ENCODE peak calls at places on chromosomes 2 and 18, in seven cellular contexts. M, Q, H, S, A, Y and U are unnamed samples.

GRCh38 chr2:51998890-51999289 is 967.0 kb upstream of the NRXN1 start:
- DNase-seq in A (no peak), M (no peak), Q (no peak), H (no peak), S (no peak), Y (no peak), U (no peak)

GRCh38 chr2:233846387-233847247 is 7.7 kb downstream of the HJURP start:
- DNase-seq in A (no peak), H (no peak), Y (no peak), Q (no peak), S (no peak), M (no peak), U (no peak)

GRCh38 chr2:9946076-9946475 is 5.4 kb upstream of the GRHL1 start:
- DNase-seq in A (no peak), M (no peak), S (no peak), H (no peak), Y (no peak), Q (no peak), U (no peak)

GRCh38 chr18:60146220-60146960 is 226.2 kb downstream of the MC4R start:
- DNase-seq in A (no peak), S (no peak), Y (peak), H (no peak), M (no peak), Q (no peak), U (peak)

GRCh38 chr2:100857915-100858314 is 38.0 kb downstream of the NPAS2 start:
- DNase-seq in S (no peak), A (no peak), M (no peak), H (peak), Y (peak), Q (peak), U (no peak)

GRCh38 chr2:18104583-18105224 is 226.2 kb downstream of the KCNS3 start:
- DNase-seq in H (no peak), A (no peak), S (peak), Y (no peak), Q (no peak), M (peak), U (no peak)

GRCh38 chr2:199384043-199384442 is 73.7 kb downstream of the SATB2 start:
- DNase-seq in H (no peak), Y (no peak), M (no peak), A (no peak), S (no peak), Q (no peak), U (no peak)

GRCh38 chr2:196206804-196207203 is 35.4 kb upstream of the STK17B start:
- DNase-seq in Q (no peak), Y (no peak), M (no peak), S (peak), H (no peak), A (no peak), U (no peak)

GRCh38 chr2:217622205-217622621 is 380.6 kb downstream of the TNS1 start:
- DNase-seq in Y (peak), S (peak), Q (peak), H (peak), M (peak), A (peak), U (peak)

GRCh38 chr2:26542194-26542455 is 64.2 kb upstream of the OTOF start:
- DNase-seq in Q (no peak), A (no peak), M (no peak), H (no peak), Y (no peak), S (no peak), U (no peak)

GRCh38 chr2:111219285-111219684 is 98.6 kb downstream of the BCL2L11 start:
- DNase-seq in A (no peak), S (no peak), M (no peak), Q (no peak), H (no peak), Y (no peak), U (no peak)

GRCh38 chr2:27249891-27250651 is 12.8 kb downstream of the SLC30A3 start:
- DNase-seq in A (peak), H (peak), M (peak), S (peak), Y (peak), Q (peak), U (peak)

GRCh38 chr2:5176764-5177163 is 515.4 kb upstream of the SOX11 start:
- DNase-seq in A (no peak), H (peak), M (no peak), Y (no peak), S (no peak), Q (no peak), U (no peak)

GRCh38 chr2:82256983-82257382 is 1952.4 kb upstream of the LRRTM1 start:
- DNase-seq in Q (no peak), Y (no peak), M (no peak), A (no peak), H (no peak), S (no peak), U (no peak)

GRCh38 chr2:20471902-20472559 is 25.2 kb downstream of the RHOB start:
- DNase-seq in A (no peak), Q (no peak), S (no peak), M (no peak), H (no peak), Y (no peak), U (no peak)

GRCh38 chr2:178895872-178896271 is 88.6 kb upstream of the TTN start:
- DNase-seq in Q (no peak), A (no peak), M (no peak), Y (no peak), S (no peak), H (no peak), U (peak)

GRCh38 chr18:76896677-76897076 is 74.3 kb downstream of the ZNF236 start:
- DNase-seq in Y (no peak), A (no peak), M (no peak), H (no peak), S (no peak), Q (no peak), U (no peak)

GRCh38 chr18:58992301-58993231 is 127.9 kb downstream of the ZNF532 start:
- DNase-seq in Y (no peak), A (no peak), M (no peak), H (no peak), S (no peak), Q (no peak), U (no peak)

GRCh38 chr2:182134201-182134600 is 148.5 kb downstream of the PPP1R1C start:
- DNase-seq in Y (no peak), M (no peak), Q (no peak), A (no peak), H (no peak), S (no peak), U (no peak)

GRCh38 chr18:34633368-34633767 is 76.7 kb upstream of the DTNA start:
- DNase-seq in H (no peak), M (no peak), S (no peak), Q (no peak), Y (no peak), A (no peak), U (no peak)

GRCh38 chr2:47288864-47289263 is 114.1 kb upstream of the MSH2 start:
- DNase-seq in H (no peak), A (no peak), Q (peak), Y (peak), M (no peak), S (no peak), U (peak)

GRCh38 chr18:57527479-57528237 is 58.8 kb downstream of the FECH start:
- DNase-seq in M (no peak), S (no peak), A (no peak), Q (no peak), Y (no peak), H (no peak), U (no peak)

GRCh38 chr2:179180242-179180641 is 84.4 kb downstream of the SESTD1 start:
- DNase-seq in Q (no peak), Y (no peak), S (no peak), M (no peak), H (no peak), A (no peak), U (no peak)

GRCh38 chr2:74374509-74375205 is 5.5 kb downstream of the DCTN1 start:
- DNase-seq in S (peak), M (peak), H (peak), Q (peak), A (peak), Y (peak), U (peak)

GRCh38 chr2:174340400-174341300 is 5.9 kb downstream of the SP9 start:
- DNase-seq in Q (peak), H (no peak), Y (no peak), A (no peak), M (no peak), S (no peak), U (no peak)

GRCh38 chr2:70747284-70747683 is 20.7 kb downstream of the ADD2 start:
- DNase-seq in A (no peak), Q (no peak), H (no peak), Y (no peak), M (no peak), S (no peak), U (no peak)